ENCODE peak calls at places on chromosomes 1 and 21, in nine cellular contexts. N is GM23248, C is right atrium auricular region, U is H7, X is lower lobe of right lung, K is OCI-LY7, H is brain microvascular endothelial cell, V is H1, Q is bronchial epithelial cell. F is an unnamed sample. For H3K36me3, the result is how much of the 10 kb centered on the place peaks cover.

GRCh38 chr1:14970115-14970798 is 183.3 kb upstream of the TMEM51 start:
- DNase-seq in X (no peak), H (peak), N (peak), K (peak), Q (peak), U (peak), C (peak), V (no peak), F (peak)

GRCh38 chr1:25744636-25745425 is 55.2 kb upstream of the SELENON start:
- DNase-seq in U (no peak), Q (no peak), N (no peak), K (no peak), C (no peak), V (no peak), X (peak), H (no peak), F (no peak)

GRCh38 chr1:7899741-7900140 is 40.9 kb downstream of the TNFRSF9 start:
- DNase-seq in V (no peak), X (no peak), N (peak), K (no peak), C (no peak), U (no peak), H (peak), Q (peak), F (no peak)

GRCh38 chr1:109493805-109494539 is at the start of gene CYB561D1:
- DNase-seq in H (peak), K (peak), Q (peak), X (peak), V (no peak), C (peak), N (peak), U (peak), F (peak)

GRCh38 chr1:60874703-60875102 is 207.7 kb upstream of the NFIA start:
- DNase-seq in Q (peak), N (peak), X (no peak), V (no peak), H (peak), U (no peak), K (no peak), C (no peak), F (no peak)

GRCh38 chr1:46068525-46068924 is 63.9 kb downstream of the PIK3R3 start:
- DNase-seq in Q (no peak), H (no peak), C (no peak), V (no peak), K (no peak), X (no peak), U (no peak), N (no peak), F (no peak)

GRCh38 chr1:161285519-161285918 is 24.2 kb downstream of the MPZ start:
- DNase-seq in C (no peak), N (no peak), Q (no peak), U (peak), V (no peak), K (no peak), H (no peak), X (no peak), F (no peak)

GRCh38 chr1:7915826-7916225 is 24.8 kb downstream of the TNFRSF9 start:
- DNase-seq in Q (no peak), U (no peak), C (no peak), V (no peak), X (no peak), K (no peak), H (no peak), N (no peak), F (no peak)

GRCh38 chr1:85406887-85407593 is 57.9 kb downstream of the DDAH1 start:
- DNase-seq in U (no peak), X (no peak), K (no peak), N (peak), Q (peak), C (no peak), V (no peak), H (peak), F (no peak)

GRCh38 chr1:156879876-156880275 is 13.6 kb upstream of the PEAR1 start:
- DNase-seq in U (no peak), H (no peak), Q (no peak), X (no peak), C (no peak), V (no peak), N (no peak), K (no peak), F (no peak)

GRCh38 chr1:84721152-84721551 is 30.9 kb upstream of the SSX2IP start:
- DNase-seq in N (peak), Q (peak), K (no peak), V (no peak), H (peak), C (no peak), X (no peak), U (no peak), F (no peak)

GRCh38 chr1:63968663-63969460 is 195.0 kb downstream of the ROR1 start:
- DNase-seq in V (no peak), N (peak), K (no peak), Q (no peak), U (no peak), H (peak), C (no peak), X (no peak), F (peak)

GRCh38 chr1:97073936-97074335 is 352.4 kb downstream of the PTBP2 start:
- DNase-seq in N (no peak), Q (no peak), K (no peak), U (no peak), X (no peak), H (no peak), C (no peak), V (no peak), F (no peak)

GRCh38 chr1:44608141-44608540 is 66.1 kb downstream of the TMEM53 start:
- DNase-seq in C (no peak), H (no peak), Q (peak), U (peak), N (no peak), X (no peak), K (peak), V (no peak), F (no peak)

GRCh38 chr1:10854856-10855459 is 58.5 kb upstream of the CASZ1 start:
- DNase-seq in K (no peak), X (no peak), N (no peak), H (no peak), Q (no peak), C (no peak), V (no peak), U (no peak), F (no peak)

GRCh38 chr1:9280015-9280860 is 12.5 kb upstream of the SPSB1 start:
- DNase-seq in U (peak), N (peak), H (peak), V (no peak), K (no peak), X (no peak), C (peak), Q (peak), F (no peak)

GRCh38 chr1:46148318-46148717 is 15.9 kb upstream of the PIK3R3 start:
- DNase-seq in C (no peak), N (no peak), U (no peak), H (no peak), Q (no peak), K (no peak), X (no peak), V (no peak), F (no peak)

DNA sequence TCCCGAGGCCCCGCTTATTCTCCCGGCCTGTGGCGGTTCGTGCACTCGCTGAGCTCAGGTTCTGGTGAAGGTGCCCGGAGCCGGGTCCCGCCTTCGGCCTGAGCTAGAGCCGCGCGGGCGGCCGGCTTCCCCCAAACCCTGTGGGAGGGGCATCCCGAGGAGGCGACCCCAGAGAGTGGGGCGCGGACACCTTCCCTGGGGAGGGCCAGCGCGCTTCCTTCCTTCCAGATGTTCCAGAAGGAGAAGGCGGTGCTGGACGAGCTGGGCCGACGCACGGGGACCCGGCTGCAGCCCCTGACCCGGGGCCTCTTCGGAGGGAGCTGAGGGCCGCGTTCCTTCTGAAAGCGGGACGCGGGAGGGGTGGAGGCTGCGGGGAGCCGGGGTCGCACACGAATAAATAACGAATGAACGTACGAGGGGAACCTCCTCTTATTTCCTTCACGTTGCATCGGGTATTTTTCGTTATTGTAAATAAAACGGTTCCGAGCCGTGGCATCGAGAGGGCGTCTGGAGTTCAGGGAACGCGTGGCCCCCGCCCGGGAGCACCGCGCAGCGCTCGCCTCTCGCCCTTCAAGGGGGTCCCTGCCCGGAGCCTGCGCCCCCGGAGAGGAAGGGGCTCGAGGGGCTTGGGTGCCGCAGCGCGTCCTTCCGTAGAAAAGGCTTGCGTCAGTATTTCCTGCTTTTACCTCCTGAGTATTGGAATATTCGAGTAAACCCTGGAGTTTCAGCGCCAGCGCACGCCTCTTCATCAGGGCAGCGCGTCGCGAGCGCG is 11.4 kb downstream of the YBEY start:
- DNase-seq in Q (no peak), X (peak), C (no peak), N (peak), K (no peak), H (no peak), V (no peak), U (peak), F (peak)
- H3K4me3 ChIP-seq in Q (peak), X (peak), C (peak), N (peak), K (no peak), H (peak), V (peak), U (peak), F (peak)

GRCh38 chr1:3869751-3870301 is 12.6 kb downstream of the DFFB start:
- DNase-seq in K (no peak), H (peak), C (no peak), X (peak), N (no peak), U (peak), Q (no peak), V (no peak), F (no peak)

GRCh38 chr1:3868464-3869006 is 11.3 kb downstream of the DFFB start:
- DNase-seq in Q (no peak), H (no peak), X (peak), V (no peak), K (no peak), U (no peak), N (no peak), C (no peak), F (no peak)

GRCh38 chr1:3874736-3875135 is 17.5 kb downstream of the DFFB start:
- DNase-seq in C (no peak), N (no peak), U (no peak), V (no peak), H (no peak), Q (no peak), K (no peak), X (peak), F (no peak)

GRCh38 chr1:3871451-3871805 is 14.2 kb downstream of the DFFB start:
- DNase-seq in U (no peak), V (no peak), X (peak), Q (no peak), H (no peak), K (no peak), C (no peak), N (no peak), F (no peak)

DNA sequence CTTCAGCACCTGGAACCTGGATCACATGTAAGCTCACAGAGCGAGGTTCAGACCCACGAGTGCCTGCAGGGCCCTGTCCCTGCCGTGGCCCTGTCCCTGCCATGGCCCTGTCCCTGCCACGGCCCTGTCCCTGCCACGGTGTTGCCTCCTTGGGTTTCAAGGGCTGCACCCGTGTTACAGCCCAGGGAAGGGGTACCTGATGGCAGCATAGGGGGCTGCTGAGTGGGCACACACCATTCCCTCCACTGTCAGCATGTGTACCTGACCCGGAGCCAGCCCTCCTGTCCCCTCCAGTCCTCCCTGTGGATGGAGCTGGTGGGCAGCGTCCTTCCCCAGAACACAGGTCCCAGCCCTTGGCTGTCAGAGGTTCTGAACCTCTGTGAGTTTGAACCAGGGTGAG is 15.3 kb downstream of the DFFB start:
- DNase-seq in C (no peak), V (no peak), X (peak), K (no peak), H (no peak), U (no peak), Q (no peak), N (no peak), F (no peak)
- H3K36me3 ChIP-seq in C (half or more), V (under half), X (half or more), K (half or more), H (under half), U (under half), Q (under half), N (under half), F (half or more)

GRCh38 chr1:34779526-34779925 is 1.5 kb upstream of the GJB3 start:
- DNase-seq in K (no peak), C (no peak), H (no peak), V (no peak), Q (peak), U (no peak), N (no peak), X (no peak), F (no peak)

GRCh38 chr1:34781071-34781843 is at the start of gene GJB3:
- DNase-seq in C (no peak), K (no peak), N (peak), X (no peak), H (no peak), V (no peak), Q (peak), U (peak), F (no peak)

GRCh38 chr1:34779962-34780361 is 1.1 kb upstream of the GJB3 start:
- DNase-seq in N (no peak), Q (no peak), X (no peak), U (no peak), C (no peak), V (no peak), H (no peak), K (no peak), F (no peak)

GRCh38 chr1:34780528-34780927 is 486 bp upstream of the GJB3 start:
- DNase-seq in Q (peak), N (no peak), K (no peak), U (no peak), C (no peak), V (no peak), X (no peak), H (no peak), F (no peak)

DNA sequence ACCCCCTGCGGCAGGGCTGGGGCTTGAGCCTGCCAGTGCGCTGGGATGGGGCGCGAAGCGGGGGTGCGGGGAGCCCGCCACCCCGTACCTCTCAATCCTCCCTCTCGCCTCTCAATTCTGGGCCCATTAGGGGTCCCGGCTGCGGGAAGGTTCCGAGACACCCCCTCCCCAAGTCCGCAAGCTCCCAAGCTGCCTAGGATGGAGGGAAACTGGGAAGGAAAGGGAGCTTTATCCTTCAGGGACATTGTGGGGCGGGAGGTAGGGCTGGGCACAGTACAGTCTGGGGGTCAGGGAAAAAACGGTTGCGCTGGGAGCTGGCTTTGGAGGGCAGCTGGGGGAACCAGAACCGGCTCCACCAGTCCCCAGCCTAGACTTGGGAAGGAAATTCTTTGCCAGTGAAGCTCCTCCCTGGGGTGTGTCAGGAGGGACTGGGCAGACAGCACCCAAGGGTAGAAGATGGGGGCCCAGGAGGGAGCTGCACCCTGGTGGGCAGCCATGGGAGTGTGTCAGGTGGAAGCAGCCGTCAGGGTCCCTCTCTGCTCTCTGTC is 904 bp downstream of the GJB3 start:
- DNase-seq in C (no peak), X (no peak), H (no peak), V (no peak), U (no peak), K (no peak), Q (peak), N (no peak), F (no peak)
- H3K4me3 ChIP-seq in C (no peak), X (peak), H (no peak), V (peak), U (peak), K (no peak), Q (peak), N (peak), F (peak)

GRCh38 chr1:183129921-183130675 is 56.0 kb upstream of the LAMC2 start:
- DNase-seq in H (no peak), X (no peak), U (no peak), N (peak), Q (no peak), V (no peak), K (no peak), C (no peak), F (no peak)
- H3K36me3 ChIP-seq in H (half or more), X (half or more), U (under half), N (half or more), Q (under half), V (half or more), K (half or more), C (half or more), F (half or more)